ENCODE peak calls at places on chromosomes 13 and 19, in five cellular contexts. One of them, this sample, is unnamed.

GRCh38 chr13:20332361-20333096 is 100.4 kb upstream of the GJB6 start:
- DNase-seq in Right ventricle myocardium superior: no peak
- DNase-seq in NCI-H510A treated with DMSO at 0.1 percent for 48 hours: no peak
- DNase-seq in ovary: no peak
- DNase-seq in body of pancreas: no peak
- DNase-seq in this sample: no peak

GRCh38 chr19:34345934-34346333 is 19.1 kb upstream of the GPI start:
- DNase-seq in ovary: no peak
- DNase-seq in NCI-H510A treated with DMSO at 0.1 percent for 48 hours: peak; percentile 84
- DNase-seq in Right ventricle myocardium superior: peak; percentile 69
- DNase-seq in body of pancreas: peak; percentile 63
- DNase-seq in this sample: no peak

GRCh38 chr13:78604782-78605611 is 1.6 kb upstream of the POU4F1 start:
- DNase-seq in ovary: no peak
- DNase-seq in Right ventricle myocardium superior: no peak
- DNase-seq in body of pancreas: no peak
- DNase-seq in NCI-H510A treated with DMSO at 0.1 percent for 48 hours: no peak
- DNase-seq in this sample: no peak

GRCh38 chr19:16605115-16605514 is 22.9 kb downstream of the MED26 start:
- DNase-seq in body of pancreas: no peak
- DNase-seq in ovary: no peak
- DNase-seq in Right ventricle myocardium superior: no peak
- DNase-seq in NCI-H510A treated with DMSO at 0.1 percent for 48 hours: no peak
- DNase-seq in this sample: no peak

GRCh38 chr13:112176746-112177119 is 109.8 kb downstream of the SOX1 start:
- DNase-seq in body of pancreas: no peak
- DNase-seq in ovary: no peak
- DNase-seq in Right ventricle myocardium superior: no peak
- DNase-seq in NCI-H510A treated with DMSO at 0.1 percent for 48 hours: no peak
- DNase-seq in this sample: no peak

GRCh38 chr13:74136089-74136658 is 2.0 kb upstream of the KLF12 start:
- DNase-seq in Right ventricle myocardium superior: peak; percentile 47
- DNase-seq in body of pancreas: no peak
- DNase-seq in NCI-H510A treated with DMSO at 0.1 percent for 48 hours: no peak
- DNase-seq in ovary: peak; percentile 42
- DNase-seq in this sample: peak; percentile 71

GRCh38 chr19:12527034-12527836 is 24.0 kb downstream of the ZNF564 start:
- DNase-seq in body of pancreas: no peak
- DNase-seq in Right ventricle myocardium superior: no peak
- DNase-seq in NCI-H510A treated with DMSO at 0.1 percent for 48 hours: no peak
- DNase-seq in ovary: no peak
- DNase-seq in this sample: no peak

GRCh38 chr13:47480121-47480520 is 521.0 kb downstream of the SUCLA2 start:
- DNase-seq in ovary: no peak
- DNase-seq in NCI-H510A treated with DMSO at 0.1 percent for 48 hours: no peak
- DNase-seq in body of pancreas: no peak
- DNase-seq in Right ventricle myocardium superior: no peak
- DNase-seq in this sample: no peak